ENCODE peak calls at places on chromosomes 3 and 15, in four cellular contexts. Q, M, W and S are unnamed samples.

GRCh38 chr3:43379343-43379742 is 93.0 kb downstream of the SNRK start:
- DNase-seq in W (no peak), M (no peak), Q (no peak), S (no peak)

GRCh38 chr3:78974181-78974770 is 793.5 kb downstream of the ROBO1 start:
- DNase-seq in M (no peak), Q (no peak), W (no peak), S (no peak)

GRCh38 chr3:45204136-45204535 is 22.0 kb downstream of the TMEM158 start:
- DNase-seq in M (no peak), Q (no peak), W (no peak), S (no peak)

GRCh38 chr15:72237286-72238224 is 6.6 kb upstream of the PKM start:
- DNase-seq in M (peak), W (peak), Q (peak), S (peak)

GRCh38 chr3:160140756-160141155 is 84.5 kb upstream of the C3orf80 start:
- DNase-seq in W (no peak), Q (no peak), M (no peak), S (no peak)

GRCh38 chr3:19822805-19823204 is 111.2 kb downstream of the EFHB start:
- DNase-seq in Q (no peak), W (no peak), M (no peak), S (no peak)

GRCh38 chr3:122010506-122010905 is 11.5 kb downstream of the ILDR1 start:
- DNase-seq in Q (no peak), W (no peak), M (no peak), S (no peak)

GRCh38 chr15:28786521-28786920 is 61.9 kb downstream of the GOLGA6L7 start:
- DNase-seq in W (no peak), Q (no peak), M (no peak), S (no peak)

GRCh38 chr15:39041979-39042485 is 477.4 kb upstream of the RASGRP1 start:
- DNase-seq in Q (no peak), W (no peak), M (no peak), S (no peak)

GRCh38 chr3:196662711-196663571 is 23.4 kb downstream of the NRROS start:
- DNase-seq in M (no peak), Q (no peak), W (no peak), S (no peak)

GRCh38 chr3:25863011-25863415 is 73.1 kb downstream of the OXSM start:
- DNase-seq in Q (no peak), M (no peak), W (no peak), S (no peak)

GRCh38 chr3:25861566-25861965 is 71.7 kb downstream of the OXSM start:
- DNase-seq in M (no peak), W (no peak), Q (no peak), S (no peak)

DNA sequence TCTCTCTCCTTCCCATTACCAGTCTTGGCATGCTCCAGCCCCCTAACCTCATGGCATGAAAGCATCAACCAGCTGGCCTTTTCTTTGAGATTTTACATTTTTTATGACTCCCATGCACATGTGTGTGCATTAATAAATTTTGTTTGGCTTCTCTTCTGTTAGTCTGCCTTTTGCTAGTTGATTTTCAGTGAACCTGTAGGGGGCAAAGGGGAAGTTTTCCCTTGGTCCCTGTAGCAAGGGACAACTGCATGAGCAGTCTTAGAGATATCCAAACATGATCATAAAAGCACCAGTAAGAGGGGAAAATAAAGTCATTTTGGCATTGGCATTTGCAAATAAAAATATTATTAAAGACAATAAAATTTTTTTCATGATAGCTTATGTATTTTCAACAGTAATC is 73.7 kb downstream of the OXSM start:
- DNase-seq in M (no peak), Q (no peak), W (no peak), S (no peak)
- TF ChIP-seq CTCF in M (peak), Q (no peak), W (peak), S (peak)

GRCh38 chr15:31439328-31439727 is 112.7 kb downstream of the KLF13 start:
- DNase-seq in W (no peak), M (peak), Q (peak), S (peak)
- TF ChIP-seq CTCF in W (no peak), M (peak), Q (peak), S (peak)

DNA sequence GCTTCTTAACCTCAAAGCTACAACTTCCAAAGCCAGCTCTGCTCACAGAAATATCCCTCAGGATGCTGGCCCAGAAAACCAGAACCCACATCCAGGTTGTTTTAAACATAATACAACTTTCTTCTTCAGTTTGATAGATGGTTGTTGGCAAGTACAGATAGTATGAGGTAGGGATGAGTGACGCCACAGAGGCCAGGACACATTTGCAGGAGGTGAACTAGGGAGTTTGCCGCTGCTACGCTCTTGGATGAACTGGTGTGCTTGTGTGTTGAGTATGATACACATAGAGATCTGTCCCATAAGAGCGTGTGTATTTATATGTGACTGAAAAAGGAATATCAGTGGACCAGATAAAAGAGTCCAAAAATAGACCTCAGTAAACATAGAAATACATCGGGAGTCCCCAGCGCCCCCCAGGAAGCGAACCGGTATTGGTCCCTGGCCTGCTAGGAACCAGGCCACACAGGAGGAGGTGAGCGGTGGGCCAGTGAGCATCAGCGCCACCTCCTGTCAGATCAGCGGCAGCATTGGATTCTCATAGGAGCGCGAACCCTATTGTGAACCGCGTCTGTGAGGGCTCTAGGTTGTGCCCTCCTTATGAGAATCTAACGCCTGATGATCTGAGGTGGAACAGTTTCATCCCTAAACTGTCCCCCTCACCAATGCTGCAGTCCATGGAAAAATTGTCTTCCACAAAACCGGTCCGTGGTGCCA is 98.0 kb downstream of the LRRK1 start:
- DNase-seq in M (no peak), W (peak), Q (no peak), S (no peak)
- TF ChIP-seq CTCF in M (peak), W (peak), Q (peak), S (no peak)

GRCh38 chr3:170725285-170725731 is 139.4 kb upstream of the SLC7A14 start:
- DNase-seq in Q (no peak), M (no peak), W (no peak), S (no peak)
- TF ChIP-seq CTCF in Q (no peak), M (no peak), W (no peak), S (no peak)

DNA sequence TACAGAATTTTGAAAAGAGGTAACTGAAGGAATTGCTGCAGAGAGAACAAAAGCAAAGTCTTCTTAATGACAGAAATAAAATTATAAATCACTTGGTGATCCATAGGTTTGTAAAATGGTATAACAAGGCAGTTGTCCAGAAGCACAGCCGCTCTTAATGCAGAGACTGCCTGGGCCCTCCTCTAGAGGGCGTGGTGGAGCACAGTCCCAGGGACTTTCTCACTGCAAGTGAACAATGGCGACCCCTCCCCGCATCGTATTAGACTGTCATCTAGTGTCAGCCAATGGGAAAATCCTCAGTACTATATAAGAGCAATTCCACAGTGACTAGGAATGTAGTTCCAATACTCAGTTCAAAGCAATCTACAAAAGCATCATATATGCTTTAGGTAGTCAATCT is 26.4 kb upstream of the ZBED2 start:
- DNase-seq in W (peak), Q (no peak), M (peak), S (no peak)
- TF ChIP-seq CTCF in W (peak), Q (peak), M (peak), S (peak)